ENCODE peak calls at places on chromosomes 12 and 14, in ten cellular contexts. One of them, this sample, is unnamed.

GRCh38 chr12:91289072-91289471 is 106.5 kb upstream of the DCN start:
- DNase-seq in fibroblast of mammary gland: no peak
- DNase-seq in endothelial cell: no peak
- DNase-seq in D721Med: no peak
- DNase-seq in tibial nerve: no peak
- DNase-seq in cardiac muscle cell: no peak
- DNase-seq in ovary: no peak
- DNase-seq in astrocyte of the spinal cord: no peak
- DNase-seq in WTC11: no peak
- DNase-seq in progenitor cell of endocrine pancreas: no peak
- DNase-seq in this sample: no peak

GRCh38 chr14:58690801-58691516 is 53.2 kb downstream of the DACT1 start:
- DNase-seq in fibroblast of mammary gland: no peak
- DNase-seq in endothelial cell: no peak
- DNase-seq in D721Med: no peak
- DNase-seq in tibial nerve: peak
- DNase-seq in cardiac muscle cell: no peak
- DNase-seq in ovary: no peak
- DNase-seq in astrocyte of the spinal cord: no peak
- DNase-seq in WTC11: no peak
- DNase-seq in progenitor cell of endocrine pancreas: no peak
- DNase-seq in this sample: no peak

GRCh38 chr12:119687344-119687865 is 19.5 kb downstream of the PRKAB1 start:
- DNase-seq in fibroblast of mammary gland: no peak
- DNase-seq in endothelial cell: no peak
- DNase-seq in D721Med: no peak
- DNase-seq in tibial nerve: no peak
- DNase-seq in cardiac muscle cell: no peak
- DNase-seq in ovary: no peak
- DNase-seq in astrocyte of the spinal cord: no peak
- DNase-seq in WTC11: no peak
- DNase-seq in progenitor cell of endocrine pancreas: no peak
- DNase-seq in this sample: no peak

GRCh38 chr12:115232455-115233156 is 548.6 kb upstream of the TBX3 start:
- DNase-seq in fibroblast of mammary gland: peak
- DNase-seq in endothelial cell: no peak
- DNase-seq in D721Med: no peak
- DNase-seq in tibial nerve: no peak
- DNase-seq in cardiac muscle cell: peak
- DNase-seq in ovary: no peak
- DNase-seq in astrocyte of the spinal cord: peak
- DNase-seq in WTC11: no peak
- DNase-seq in progenitor cell of endocrine pancreas: no peak
- DNase-seq in this sample: no peak

GRCh38 chr12:69108024-69108423 is 131.3 kb upstream of the CPSF6 start:
- DNase-seq in fibroblast of mammary gland: peak
- DNase-seq in endothelial cell: peak
- DNase-seq in D721Med: no peak
- DNase-seq in tibial nerve: no peak
- DNase-seq in cardiac muscle cell: peak
- DNase-seq in ovary: no peak
- DNase-seq in astrocyte of the spinal cord: peak
- DNase-seq in WTC11: no peak
- DNase-seq in progenitor cell of endocrine pancreas: no peak
- DNase-seq in this sample: no peak

GRCh38 chr12:69097619-69098368 is 141.6 kb upstream of the CPSF6 start:
- DNase-seq in fibroblast of mammary gland: peak
- DNase-seq in endothelial cell: no peak
- DNase-seq in D721Med: no peak
- DNase-seq in tibial nerve: no peak
- DNase-seq in cardiac muscle cell: peak
- DNase-seq in ovary: no peak
- DNase-seq in astrocyte of the spinal cord: peak
- DNase-seq in WTC11: no peak
- DNase-seq in progenitor cell of endocrine pancreas: no peak
- DNase-seq in this sample: no peak

GRCh38 chr12:40106202-40106533 is 287 bp upstream of the SLC2A13 start:
- DNase-seq in fibroblast of mammary gland: no peak
- DNase-seq in endothelial cell: no peak
- DNase-seq in D721Med: no peak
- DNase-seq in tibial nerve: no peak
- DNase-seq in cardiac muscle cell: peak
- DNase-seq in ovary: no peak
- DNase-seq in astrocyte of the spinal cord: no peak
- DNase-seq in WTC11: no peak
- DNase-seq in progenitor cell of endocrine pancreas: no peak
- DNase-seq in this sample: no peak

GRCh38 chr12:122870867-122871664 is 24.9 kb downstream of the VPS37B start:
- DNase-seq in fibroblast of mammary gland: peak
- DNase-seq in endothelial cell: no peak
- DNase-seq in D721Med: peak
- DNase-seq in tibial nerve: no peak
- DNase-seq in cardiac muscle cell: peak
- DNase-seq in ovary: no peak
- DNase-seq in astrocyte of the spinal cord: peak
- DNase-seq in WTC11: no peak
- DNase-seq in progenitor cell of endocrine pancreas: no peak
- DNase-seq in this sample: no peak

GRCh38 chr12:26566186-26566585 is 266.8 kb downstream of the ITPR2 start:
- DNase-seq in fibroblast of mammary gland: no peak
- DNase-seq in endothelial cell: no peak
- DNase-seq in D721Med: no peak
- DNase-seq in tibial nerve: no peak
- DNase-seq in cardiac muscle cell: no peak
- DNase-seq in ovary: no peak
- DNase-seq in astrocyte of the spinal cord: no peak
- DNase-seq in WTC11: no peak
- DNase-seq in progenitor cell of endocrine pancreas: no peak
- DNase-seq in this sample: no peak

GRCh38 chr12:55847603-55848329 is 5.0 kb upstream of the MMP19 start:
- DNase-seq in fibroblast of mammary gland: peak
- DNase-seq in endothelial cell: no peak
- DNase-seq in D721Med: no peak
- DNase-seq in tibial nerve: peak
- DNase-seq in cardiac muscle cell: peak
- DNase-seq in ovary: peak
- DNase-seq in astrocyte of the spinal cord: peak
- DNase-seq in WTC11: no peak
- DNase-seq in progenitor cell of endocrine pancreas: no peak
- DNase-seq in this sample: no peak

GRCh38 chr14:50688875-50689274 is 20.8 kb upstream of the SAV1 start:
- DNase-seq in fibroblast of mammary gland: no peak
- DNase-seq in endothelial cell: no peak
- DNase-seq in D721Med: no peak
- DNase-seq in tibial nerve: no peak
- DNase-seq in cardiac muscle cell: no peak
- DNase-seq in ovary: no peak
- DNase-seq in astrocyte of the spinal cord: no peak
- DNase-seq in WTC11: no peak
- DNase-seq in progenitor cell of endocrine pancreas: no peak
- DNase-seq in this sample: no peak

GRCh38 chr14:105069887-105070759 is 4.9 kb upstream of the GPR132 start:
- DNase-seq in fibroblast of mammary gland: peak
- DNase-seq in endothelial cell: no peak
- DNase-seq in D721Med: no peak
- DNase-seq in tibial nerve: peak
- DNase-seq in cardiac muscle cell: peak
- DNase-seq in ovary: no peak
- DNase-seq in astrocyte of the spinal cord: no peak
- DNase-seq in WTC11: no peak
- DNase-seq in progenitor cell of endocrine pancreas: no peak
- DNase-seq in this sample: no peak

GRCh38 chr12:6301721-6302120 is 8.8 kb upstream of the PLEKHG6 start:
- DNase-seq in fibroblast of mammary gland: no peak
- DNase-seq in endothelial cell: no peak
- DNase-seq in D721Med: no peak
- DNase-seq in tibial nerve: no peak
- DNase-seq in cardiac muscle cell: no peak
- DNase-seq in ovary: no peak
- DNase-seq in astrocyte of the spinal cord: no peak
- DNase-seq in WTC11: no peak
- DNase-seq in progenitor cell of endocrine pancreas: no peak
- DNase-seq in this sample: no peak

GRCh38 chr14:84969501-84969900 is 560.4 kb upstream of the FLRT2 start:
- DNase-seq in fibroblast of mammary gland: no peak
- DNase-seq in endothelial cell: no peak
- DNase-seq in D721Med: no peak
- DNase-seq in tibial nerve: no peak
- DNase-seq in cardiac muscle cell: no peak
- DNase-seq in ovary: no peak
- DNase-seq in astrocyte of the spinal cord: no peak
- DNase-seq in WTC11: no peak
- DNase-seq in progenitor cell of endocrine pancreas: no peak
- DNase-seq in this sample: no peak

GRCh38 chr12:113462117-113462774 is 9.4 kb downstream of the LHX5 start:
- DNase-seq in fibroblast of mammary gland: peak
- DNase-seq in endothelial cell: peak
- DNase-seq in D721Med: peak
- DNase-seq in tibial nerve: peak
- DNase-seq in cardiac muscle cell: peak
- DNase-seq in ovary: peak
- DNase-seq in astrocyte of the spinal cord: peak
- DNase-seq in WTC11: peak
- DNase-seq in progenitor cell of endocrine pancreas: peak
- DNase-seq in this sample: no peak

GRCh38 chr14:76876076-76876475 is 49.9 kb downstream of the LRRC74A start:
- DNase-seq in fibroblast of mammary gland: peak
- DNase-seq in endothelial cell: peak
- DNase-seq in D721Med: peak
- DNase-seq in tibial nerve: peak
- DNase-seq in cardiac muscle cell: peak
- DNase-seq in ovary: peak
- DNase-seq in astrocyte of the spinal cord: peak
- DNase-seq in WTC11: peak
- DNase-seq in progenitor cell of endocrine pancreas: peak
- DNase-seq in this sample: no peak

GRCh38 chr14:76882646-76883045 is 56.4 kb downstream of the LRRC74A start:
- DNase-seq in fibroblast of mammary gland: no peak
- DNase-seq in endothelial cell: no peak
- DNase-seq in D721Med: no peak
- DNase-seq in tibial nerve: no peak
- DNase-seq in cardiac muscle cell: no peak
- DNase-seq in ovary: peak
- DNase-seq in astrocyte of the spinal cord: no peak
- DNase-seq in WTC11: no peak
- DNase-seq in progenitor cell of endocrine pancreas: no peak
- DNase-seq in this sample: no peak

GRCh38 chr14:76880432-76880831 is 54.2 kb downstream of the LRRC74A start:
- DNase-seq in fibroblast of mammary gland: no peak
- DNase-seq in endothelial cell: no peak
- DNase-seq in D721Med: no peak
- DNase-seq in tibial nerve: no peak
- DNase-seq in cardiac muscle cell: no peak
- DNase-seq in ovary: no peak
- DNase-seq in astrocyte of the spinal cord: no peak
- DNase-seq in WTC11: no peak
- DNase-seq in progenitor cell of endocrine pancreas: no peak
- DNase-seq in this sample: no peak

GRCh38 chr14:76874734-76875133 is 48.5 kb downstream of the LRRC74A start:
- DNase-seq in fibroblast of mammary gland: no peak
- DNase-seq in endothelial cell: no peak
- DNase-seq in D721Med: no peak
- DNase-seq in tibial nerve: no peak
- DNase-seq in cardiac muscle cell: no peak
- DNase-seq in ovary: no peak
- DNase-seq in astrocyte of the spinal cord: no peak
- DNase-seq in WTC11: no peak
- DNase-seq in progenitor cell of endocrine pancreas: no peak
- DNase-seq in this sample: no peak

GRCh38 chr14:76877871-76878270 is 51.7 kb downstream of the LRRC74A start:
- DNase-seq in fibroblast of mammary gland: no peak
- DNase-seq in endothelial cell: no peak
- DNase-seq in D721Med: no peak
- DNase-seq in tibial nerve: no peak
- DNase-seq in cardiac muscle cell: no peak
- DNase-seq in ovary: no peak
- DNase-seq in astrocyte of the spinal cord: no peak
- DNase-seq in WTC11: no peak
- DNase-seq in progenitor cell of endocrine pancreas: no peak
- DNase-seq in this sample: no peak
- TF ChIP-seq CTCF in fibroblast of mammary gland: no peak
- TF ChIP-seq CTCF in endothelial cell: no peak
- TF ChIP-seq CTCF in D721Med: no peak
- TF ChIP-seq CTCF in tibial nerve: no peak
- TF ChIP-seq CTCF in cardiac muscle cell: no peak
- TF ChIP-seq CTCF in ovary: no peak
- TF ChIP-seq CTCF in astrocyte of the spinal cord: no peak
- TF ChIP-seq CTCF in WTC11: no peak
- TF ChIP-seq CTCF in progenitor cell of endocrine pancreas: no peak
- TF ChIP-seq CTCF in this sample: no peak

GRCh38 chr12:127270193-127270592 is 996.8 kb upstream of the TMEM132C start:
- DNase-seq in fibroblast of mammary gland: peak
- DNase-seq in endothelial cell: no peak
- DNase-seq in D721Med: no peak
- DNase-seq in tibial nerve: peak
- DNase-seq in cardiac muscle cell: peak
- DNase-seq in ovary: no peak
- DNase-seq in astrocyte of the spinal cord: peak
- DNase-seq in WTC11: no peak
- DNase-seq in progenitor cell of endocrine pancreas: no peak
- DNase-seq in this sample: no peak
- TF ChIP-seq CTCF in fibroblast of mammary gland: peak
- TF ChIP-seq CTCF in endothelial cell: no peak
- TF ChIP-seq CTCF in D721Med: no peak
- TF ChIP-seq CTCF in tibial nerve: no peak
- TF ChIP-seq CTCF in cardiac muscle cell: no peak
- TF ChIP-seq CTCF in ovary: no peak
- TF ChIP-seq CTCF in astrocyte of the spinal cord: no peak
- TF ChIP-seq CTCF in WTC11: no peak
- TF ChIP-seq CTCF in progenitor cell of endocrine pancreas: no peak
- TF ChIP-seq CTCF in this sample: no peak

DNA sequence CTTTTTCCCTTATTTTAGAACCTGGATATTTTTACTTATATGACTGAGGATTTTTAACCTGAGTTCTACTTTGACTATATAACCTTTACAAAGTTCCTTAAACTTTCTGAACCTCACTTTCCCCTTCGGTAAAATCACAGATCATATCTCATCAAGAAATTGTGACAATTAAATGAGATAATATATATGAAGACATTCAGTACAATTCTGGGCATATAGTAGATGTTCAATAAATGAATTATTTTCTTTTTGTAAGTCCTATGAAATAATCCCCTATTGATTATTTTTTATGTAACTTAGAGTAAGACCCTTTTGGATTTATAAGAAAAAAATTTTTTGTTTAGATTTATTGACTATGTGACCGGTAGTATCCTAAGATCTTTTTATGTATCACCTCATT is 17.6 kb upstream of the FAM177A1 start:
- DNase-seq in fibroblast of mammary gland: no peak
- DNase-seq in endothelial cell: no peak
- DNase-seq in D721Med: no peak
- DNase-seq in tibial nerve: no peak
- DNase-seq in cardiac muscle cell: no peak
- DNase-seq in ovary: no peak
- DNase-seq in astrocyte of the spinal cord: no peak
- DNase-seq in WTC11: no peak
- DNase-seq in progenitor cell of endocrine pancreas: no peak
- DNase-seq in this sample: no peak
- TF ChIP-seq CTCF in fibroblast of mammary gland: no peak
- TF ChIP-seq CTCF in endothelial cell: no peak
- TF ChIP-seq CTCF in D721Med: no peak
- TF ChIP-seq CTCF in tibial nerve: no peak
- TF ChIP-seq CTCF in cardiac muscle cell: no peak
- TF ChIP-seq CTCF in ovary: no peak
- TF ChIP-seq CTCF in astrocyte of the spinal cord: no peak
- TF ChIP-seq CTCF in WTC11: no peak
- TF ChIP-seq CTCF in progenitor cell of endocrine pancreas: no peak
- TF ChIP-seq CTCF in this sample: no peak

GRCh38 chr14:52776816-52777215 is 14.6 kb downstream of the GNPNAT1 start:
- DNase-seq in fibroblast of mammary gland: no peak
- DNase-seq in endothelial cell: no peak
- DNase-seq in D721Med: no peak
- DNase-seq in tibial nerve: no peak
- DNase-seq in cardiac muscle cell: no peak
- DNase-seq in ovary: no peak
- DNase-seq in astrocyte of the spinal cord: no peak
- DNase-seq in WTC11: no peak
- DNase-seq in progenitor cell of endocrine pancreas: no peak
- DNase-seq in this sample: no peak
- TF ChIP-seq CTCF in fibroblast of mammary gland: no peak
- TF ChIP-seq CTCF in endothelial cell: no peak
- TF ChIP-seq CTCF in D721Med: no peak
- TF ChIP-seq CTCF in tibial nerve: no peak
- TF ChIP-seq CTCF in cardiac muscle cell: no peak
- TF ChIP-seq CTCF in ovary: no peak
- TF ChIP-seq CTCF in astrocyte of the spinal cord: no peak
- TF ChIP-seq CTCF in WTC11: no peak
- TF ChIP-seq CTCF in progenitor cell of endocrine pancreas: no peak
- TF ChIP-seq CTCF in this sample: no peak